ENCODE peak calls at places on chromosome 20, in four cellular contexts. S, C, N and G are unnamed samples.

GRCh38 chr20:22389836-22390542 is 194.4 kb downstream of the FOXA2 start:
- DNase-seq in C (peak; percentile 14), N (peak; percentile 19), S (peak; percentile 77), G (peak; percentile 43)

GRCh38 chr20:57594092-57594911 is 25.9 kb downstream of the ZBP1 start:
- DNase-seq in C (peak; percentile 46), N (peak; percentile 19), S (peak; percentile 74), G (peak; percentile 7)

GRCh38 chr20:32602273-32602672 is 17.1 kb upstream of the NOL4L start:
- DNase-seq in N (no peak), C (no peak), S (no peak), G (no peak)

GRCh38 chr20:32365560-32365959 is 7.4 kb downstream of the ASXL1 start:
- DNase-seq in C (no peak), N (no peak), S (no peak), G (no peak)

GRCh38 chr20:60220655-60221054 is 262.4 kb downstream of the CDH26 start:
- DNase-seq in S (no peak), N (no peak), C (no peak), G (no peak)

GRCh38 chr20:46757754-46758678 is 48.6 kb downstream of the SLC2A10 start:
- DNase-seq in S (no peak), N (peak; percentile 49), C (peak; percentile 70), G (peak; percentile 55)

GRCh38 chr20:56439784-56440291 is 27.8 kb downstream of the CASS4 start:
- DNase-seq in S (no peak), C (peak; percentile 99), N (peak; percentile 100), G (peak; percentile 97)

GRCh38 chr20:43849496-43850197 is 65.0 kb upstream of the TOX2 start:
- DNase-seq in S (no peak), C (peak; percentile 54), N (peak; percentile 28), G (peak; percentile 58)

GRCh38 chr20:14374191-14374590 is 36.8 kb upstream of the FLRT3 start:
- DNase-seq in C (no peak), S (no peak), N (no peak), G (no peak)

GRCh38 chr20:53736757-53737403 is 143.2 kb upstream of the ZNF217 start:
- DNase-seq in N (peak; percentile 76), C (peak; percentile 64), S (no peak), G (no peak)

GRCh38 chr20:36035720-36036119 is 67.3 kb downstream of the CNBD2 start:
- DNase-seq in S (no peak), C (no peak), N (no peak), G (no peak)

GRCh38 chr20:38728911-38729642 is 4.8 kb downstream of the SLC32A1 start:
- DNase-seq in N (no peak), S (no peak), C (no peak), G (no peak)

GRCh38 chr20:20680991-20681508 is 31.4 kb downstream of the RALGAPA2 start:
- DNase-seq in N (no peak), C (no peak), S (no peak), G (no peak)

GRCh38 chr20:37622728-37623127 is 71.1 kb upstream of the CTNNBL1 start:
- DNase-seq in N (no peak), S (no peak), C (no peak), G (no peak)

GRCh38 chr20:17910828-17911294 is 57.7 kb downstream of the SNX5 start:
- DNase-seq in S (no peak), C (peak; percentile 95), N (peak; percentile 94), G (peak; percentile 91)

GRCh38 chr20:35579196-35579595 is 36.4 kb upstream of the SPAG4 start:
- DNase-seq in S (peak; percentile 13), C (no peak), N (no peak), G (no peak)

GRCh38 chr20:16563066-16563806 is 10.0 kb downstream of the KIF16B start:
- DNase-seq in N (no peak), S (no peak), C (no peak), G (no peak)
- H3K4me3 ChIP-seq in N (no peak overlapping the region), S (peak overlapping the region; percentile 20), C (no peak overlapping the region), G (no peak overlapping the region)

GRCh38 chr20:7629880-7630279 is 310.4 kb downstream of the HAO1 start:
- DNase-seq in S (no peak), N (peak; percentile 13), C (no peak), G (no peak)
- TF ChIP-seq CTCF in S (no peak), N (no peak), C (no peak), G (no peak)

GRCh38 chr20:11891827-11892521 is 25.7 kb upstream of the BTBD3 start:
- DNase-seq in N (peak; percentile 54), C (peak; percentile 75), S (peak; percentile 71), G (peak; percentile 73)
- H3K4me3 ChIP-seq in N (peak overlapping the region; percentile 65), C (peak overlapping the region; percentile 81), S (peak overlapping the region; percentile 89), G (peak overlapping the region; percentile 50)

GRCh38 chr20:51487076-51487475 is 55.4 kb downstream of the NFATC2 start:
- DNase-seq in S (no peak), C (no peak), N (no peak), G (no peak)

GRCh38 chr20:51486197-51487005 is 56.1 kb downstream of the NFATC2 start:
- DNase-seq in S (no peak), N (no peak), C (no peak), G (no peak)

GRCh38 chr20:51489611-51490010 is 52.9 kb downstream of the NFATC2 start:
- DNase-seq in N (no peak), C (no peak), S (no peak), G (no peak)

GRCh38 chr20:51488331-51488730 is 54.2 kb downstream of the NFATC2 start:
- DNase-seq in N (no peak), S (no peak), C (no peak), G (no peak)

DNA sequence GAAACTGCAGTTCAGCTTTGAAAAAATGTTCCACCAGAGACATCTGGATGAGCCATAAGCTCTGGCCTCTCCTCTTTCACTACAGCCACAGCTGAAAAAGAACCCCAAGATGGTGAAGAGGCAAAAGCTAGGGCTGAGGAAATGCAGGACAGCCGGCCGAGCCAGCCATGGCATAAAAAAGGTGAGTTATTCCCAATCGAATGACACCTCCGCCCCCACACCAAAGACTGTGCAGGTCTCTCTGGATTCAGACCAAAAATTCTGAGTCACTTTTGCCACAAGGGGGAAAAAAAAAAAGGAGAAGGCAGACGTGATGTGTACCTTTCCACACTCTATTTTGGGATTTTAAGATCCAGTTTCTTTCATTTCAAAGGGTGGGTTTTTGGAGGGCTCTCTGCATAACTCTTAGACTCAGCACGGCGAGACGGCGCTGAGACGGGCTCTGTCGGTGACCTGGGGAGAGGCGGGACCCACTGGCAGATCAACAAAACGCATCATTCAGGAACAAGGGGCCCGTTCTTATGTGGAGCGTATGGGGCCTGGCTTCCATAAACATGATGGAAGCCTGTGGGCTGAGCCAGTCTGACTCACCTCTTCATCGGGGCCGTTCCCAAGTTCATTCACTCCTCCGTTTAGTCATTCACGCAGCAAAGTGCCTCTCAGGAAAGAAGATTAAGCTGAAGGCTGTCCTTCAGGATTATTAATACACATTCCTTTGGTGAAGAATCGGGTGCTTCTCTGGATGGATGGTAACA is 54.8 kb downstream of the NFATC2 start:
- DNase-seq in N (peak; percentile 55), C (peak; percentile 76), S (no peak), G (peak; percentile 90)
- TF ChIP-seq CTCF in N (no peak), C (no peak), S (no peak), G (no peak)

GRCh38 chr20:64077094-64077493 is 2.2 kb downstream of the RGS19 start:
- DNase-seq in S (peak; percentile 78), C (no peak), N (no peak), G (no peak)

GRCh38 chr20:64078934-64079272 is 415 bp downstream of the RGS19 start:
- DNase-seq in S (no peak), N (no peak), C (no peak), G (no peak)

GRCh38 chr20:64077541-64077875 is 1.8 kb downstream of the RGS19 start:
- DNase-seq in N (no peak), C (no peak), S (no peak), G (no peak)

GRCh38 chr20:64079273-64080012 is at the start of gene RGS19:
- DNase-seq in C (peak; percentile 74), N (peak; percentile 64), S (peak; percentile 89), G (peak; percentile 46)

GRCh38 chr20:64077876-64078551 is 1.3 kb downstream of the RGS19 start:
- DNase-seq in N (no peak), S (no peak), C (no peak), G (no peak)
- H3K4me3 ChIP-seq in N (peak overlapping the region; percentile 71), S (no peak overlapping the region), C (no peak overlapping the region), G (peak overlapping the region; percentile 63)

GRCh38 chr20:3645309-3646066 is 17.7 kb downstream of the GFRA4 start:
- DNase-seq in C (no peak), N (no peak), S (no peak), G (no peak)

GRCh38 chr20:3646067-3646440 is 17.1 kb downstream of the GFRA4 start:
- DNase-seq in S (no peak), N (no peak), C (peak; percentile 11), G (peak; percentile 4)

GRCh38 chr20:3648941-3649340 is 14.3 kb downstream of the GFRA4 start:
- DNase-seq in N (no peak), C (no peak), S (no peak), G (no peak)

GRCh38 chr20:3647418-3647817 is 15.8 kb downstream of the GFRA4 start:
- DNase-seq in C (no peak), S (no peak), N (no peak), G (no peak)

GRCh38 chr20:3646651-3647050 is 16.5 kb downstream of the GFRA4 start:
- DNase-seq in N (no peak), C (no peak), S (no peak), G (peak; percentile 22)
- TF ChIP-seq CTCF in N (no peak), C (no peak), S (no peak), G (no peak)

DNA sequence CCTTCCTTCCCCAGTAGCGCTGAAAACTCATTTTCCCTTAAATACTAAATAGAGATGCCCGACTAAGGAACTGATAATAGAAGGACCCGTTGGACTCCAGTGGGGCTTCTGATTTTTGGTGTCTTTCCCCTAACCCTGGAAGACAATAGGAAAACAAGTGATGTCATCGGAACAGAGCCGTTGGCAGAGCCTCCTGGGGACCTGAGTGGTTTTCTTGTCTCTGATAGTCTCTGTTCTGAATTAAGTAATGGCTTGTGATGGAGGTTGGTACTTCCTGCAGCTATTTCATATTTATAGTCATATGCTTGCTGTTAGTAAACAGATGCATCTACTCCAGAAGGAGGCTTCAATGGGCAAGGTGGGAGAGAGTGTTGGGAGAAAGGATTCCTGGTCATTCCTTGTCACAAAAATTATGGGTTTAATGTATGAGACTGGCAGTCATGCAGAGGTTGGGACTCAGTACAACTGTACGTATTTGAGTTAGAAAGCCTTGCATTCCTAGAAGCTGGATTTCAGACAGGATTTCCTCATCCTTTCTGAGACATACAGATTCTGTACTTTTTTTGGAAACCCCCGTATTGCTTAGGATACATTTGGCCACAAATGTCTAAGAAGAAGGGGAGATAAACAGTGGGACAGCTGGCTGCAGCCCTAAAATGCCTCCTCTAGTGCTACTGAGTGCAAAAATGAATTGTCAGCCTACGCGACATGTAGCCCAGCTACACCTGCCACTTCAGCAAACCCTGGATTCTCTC is 38.0 kb downstream of the CDS2 start:
- DNase-seq in C (no peak), N (no peak), S (no peak), G (no peak)
- H3K4me3 ChIP-seq in C (no peak overlapping the region), N (no peak overlapping the region), S (no peak overlapping the region), G (no peak overlapping the region)

GRCh38 chr20:58636983-58637421 is 14.1 kb upstream of the STX16 start:
- DNase-seq in S (peak; percentile 35), C (no peak), N (no peak), G (no peak)
- TF ChIP-seq CTCF in S (no peak), C (peak; percentile 17), N (no peak), G (peak; percentile 26)